ENCODE peak calls at places on chromosomes 4 and X, in nine cellular contexts. J, S, C, Y, N, L, Q, A and E are unnamed samples.

GRCh38 chr4:7938513-7939376 is 916 bp downstream of the AFAP1 start:
- DNase-seq in N (no peak), A (peak; percentile 37), Q (no peak), Y (peak; percentile 63), L (no peak), S (no peak), J (peak; percentile 20), C (no peak), E (no peak)

GRCh38 chr4:159010563-159011260 is 92.2 kb upstream of the RAPGEF2 start:
- DNase-seq in Q (peak; percentile 85), L (peak; percentile 38), S (no peak), Y (peak; percentile 91), J (peak; percentile 82), A (peak; percentile 58), C (peak; percentile 18), N (peak; percentile 79), E (no peak)

GRCh38 chrX:150517303-150517896 is 51.0 kb upstream of the MTM1 start:
- DNase-seq in L (peak; percentile 12), Y (peak; percentile 27), N (no peak), J (peak; percentile 46), S (no peak), A (no peak), Q (no peak), C (peak; percentile 57), E (no peak)

GRCh38 chr4:10003666-10004065 is 17.6 kb downstream of the SLC2A9 start:
- DNase-seq in C (no peak), A (no peak), Q (no peak), Y (no peak), L (no peak), N (no peak), S (peak; percentile 56), J (peak; percentile 93), E (no peak)

GRCh38 chr4:7157140-7157488 is 35.2 kb upstream of the SORCS2 start:
- DNase-seq in C (no peak), L (no peak), J (no peak), Q (no peak), N (no peak), Y (no peak), A (no peak), S (no peak), E (no peak)

GRCh38 chr4:176498857-176499256 is 179.1 kb downstream of the SPCS3 start:
- DNase-seq in A (no peak), Y (peak; percentile 25), C (no peak), N (peak; percentile 46), Q (no peak), L (no peak), J (no peak), S (no peak), E (no peak)

GRCh38 chrX:145817299-145817665 is 347 bp upstream of the SLITRK2 start:
- DNase-seq in N (no peak), Q (no peak), C (no peak), S (no peak), A (no peak), L (no peak), Y (no peak), J (no peak), E (no peak)

GRCh38 chrX:154775611-154776349 is 13.1 kb downstream of the DKC1 start:
- DNase-seq in L (no peak), J (peak; percentile 50), S (no peak), Q (no peak), N (peak; percentile 11), C (no peak), A (peak; percentile 14), Y (peak; percentile 48), E (no peak)

GRCh38 chrX:47523297-47523696 is 37.7 kb upstream of the ARAF start:
- DNase-seq in C (peak; percentile 29), N (peak; percentile 59), Q (no peak), Y (peak; percentile 77), S (no peak), A (peak; percentile 77), J (peak; percentile 35), L (no peak), E (peak; percentile 16)

GRCh38 chr4:139898293-139898692 is 232.7 kb downstream of the MGST2 start:
- DNase-seq in A (no peak), J (no peak), Y (no peak), Q (no peak), N (no peak), L (no peak), C (no peak), S (peak; percentile 7), E (no peak)

GRCh38 chr4:105714071-105714521 is 5.5 kb downstream of the GSTCD start:
- DNase-seq in J (peak; percentile 17), Y (no peak), S (no peak), C (no peak), L (no peak), A (no peak), Q (no peak), N (peak; percentile 41), E (peak; percentile 27)

DNA sequence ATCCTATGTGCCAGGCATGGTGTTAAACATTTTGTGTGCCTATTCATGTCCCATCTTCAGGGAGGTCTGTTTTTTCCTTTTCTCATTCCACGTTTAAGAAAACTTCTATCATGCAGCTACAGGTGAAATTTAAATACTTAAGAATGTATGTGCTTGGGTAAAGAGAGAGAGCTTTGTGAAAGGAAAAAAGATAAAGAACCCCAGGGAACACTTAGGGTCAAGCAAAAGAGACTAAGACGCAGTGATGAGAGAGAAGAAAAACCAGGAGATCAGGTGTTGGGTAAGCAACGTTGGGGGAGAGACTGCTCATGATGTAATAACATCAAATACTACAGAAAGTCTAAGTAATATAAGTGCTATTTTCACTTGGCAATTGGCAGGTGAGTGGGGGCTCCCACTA is 253.7 kb downstream of the GRXCR1 start:
- DNase-seq in Y (no peak), J (no peak), N (no peak), Q (no peak), S (no peak), C (no peak), L (no peak), A (no peak), E (no peak)
- H3K4me3 ChIP-seq in Y (no peak overlapping the region), J (no peak overlapping the region), N (no peak overlapping the region), Q (no peak overlapping the region), S (no peak overlapping the region), C (no peak overlapping the region), L (no peak overlapping the region), A (no peak overlapping the region), E (no peak overlapping the region)

GRCh38 chr4:115537387-115537786 is 424.0 kb upstream of the NDST4 start:
- DNase-seq in Q (peak; percentile 4), C (no peak), J (peak; percentile 33), S (no peak), L (no peak), N (peak; percentile 0), A (no peak), Y (peak; percentile 1), E (no peak)
- TF ChIP-seq CTCF in Q (no peak), C (no peak), J (no peak), S (no peak), L (no peak), N (no peak), A (no peak), Y (no peak), E (no peak)

GRCh38 chrX:17861496-17862011 is 456 bp upstream of the RAI2 start:
- DNase-seq in A (no peak), N (no peak), Y (no peak), C (no peak), J (no peak), L (no peak), S (no peak), Q (no peak), E (no peak)
- H3K4me3 ChIP-seq in A (peak overlapping the region; percentile 54), N (no peak overlapping the region), Y (no peak overlapping the region), C (no peak overlapping the region), J (no peak overlapping the region), L (no peak overlapping the region), S (no peak overlapping the region), Q (peak overlapping the region; percentile 5), E (no peak overlapping the region)

GRCh38 chr4:109296545-109296944 is 5.9 kb downstream of the COL25A1 start:
- DNase-seq in N (peak; percentile 82), A (no peak), L (no peak), Q (no peak), C (no peak), J (peak; percentile 32), S (no peak), Y (no peak), E (no peak)

GRCh38 chr4:109295081-109295480 is 7.4 kb downstream of the COL25A1 start:
- DNase-seq in Y (no peak), S (no peak), N (no peak), L (no peak), C (no peak), A (no peak), J (no peak), Q (no peak), E (no peak)

GRCh38 chr4:109294468-109295020 is 7.9 kb downstream of the COL25A1 start:
- DNase-seq in J (no peak), A (no peak), Y (no peak), C (no peak), Q (peak; percentile 60), S (no peak), L (no peak), N (peak; percentile 87), E (no peak)

GRCh38 chr4:109301691-109302365 is 630 bp downstream of the COL25A1 start:
- DNase-seq in J (no peak), A (no peak), C (no peak), Q (no peak), L (no peak), Y (no peak), S (no peak), N (no peak), E (no peak)

GRCh38 chr4:109298279-109299010 is 4.0 kb downstream of the COL25A1 start:
- DNase-seq in Y (peak; percentile 6), C (no peak), J (peak; percentile 49), L (no peak), N (no peak), A (no peak), S (no peak), Q (no peak), E (no peak)
- TF ChIP-seq CTCF in Y (peak; percentile 53), C (peak; percentile 48), J (peak; percentile 61), L (peak; percentile 45), N (no peak), A (no peak), S (peak; percentile 52), Q (peak; percentile 72), E (peak; percentile 56)

DNA sequence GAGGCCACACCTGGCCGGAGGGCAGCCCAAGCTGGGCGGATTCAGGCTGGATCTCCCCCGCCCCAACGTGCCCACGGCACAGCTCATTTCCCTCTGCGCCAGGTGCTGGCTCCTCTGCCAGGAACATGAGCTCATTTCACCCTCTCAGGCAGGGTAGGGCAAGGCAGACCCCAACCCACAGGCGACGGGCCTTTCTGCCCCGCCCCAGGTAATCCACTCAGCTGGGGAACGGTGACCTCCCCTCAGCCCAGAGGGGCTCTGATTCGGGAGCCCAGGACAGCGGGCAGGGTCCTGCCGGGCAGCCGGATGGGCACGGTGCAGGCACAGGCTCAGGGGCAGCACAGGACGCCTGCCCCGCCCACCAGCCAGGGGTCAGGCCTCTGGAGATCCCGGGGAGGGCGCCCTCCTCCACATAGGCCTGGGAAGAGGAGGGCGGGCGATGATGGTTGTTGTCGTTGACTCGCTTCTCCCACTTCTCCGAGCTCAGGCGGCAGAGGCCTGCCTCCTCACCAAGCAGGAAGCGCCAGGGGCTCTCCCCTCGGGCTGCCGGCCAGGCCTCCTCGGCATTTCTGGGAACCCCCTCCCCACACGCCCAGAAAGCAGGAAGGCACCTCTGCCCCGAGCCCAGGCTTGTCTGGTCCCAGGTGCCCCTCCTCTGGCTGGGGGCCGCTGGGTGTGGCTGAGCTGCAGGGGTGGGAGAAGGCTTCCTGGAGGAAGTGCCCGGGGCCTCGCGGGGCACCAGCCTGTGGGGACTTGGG is 31.1 kb downstream of the TACC3 start:
- DNase-seq in Q (no peak), S (no peak), J (peak; percentile 64), Y (peak; percentile 39), C (no peak), A (no peak), L (no peak), N (no peak), E (no peak)
- H3K4me3 ChIP-seq in Q (no peak overlapping the region), S (no peak overlapping the region), J (no peak overlapping the region), Y (no peak overlapping the region), C (no peak overlapping the region), A (no peak overlapping the region), L (no peak overlapping the region), N (no peak overlapping the region), E (no peak overlapping the region)